ENCODE peak calls at places on chromosomes 13 and 19, in ten cellular contexts. X is A673; W is colonic mucosa; K is COR-L47; T is AG10803; O is GM04504; D is activated CD8-positive, alpha-beta memory T cell treated with anti-CD3 and anti-CD28 coated beads for 48 hours; J is endothelial cell; B is NCI-H1092 treated with DMSO at 0.1 percent for 48 hours; G is cardiac muscle cell. Y is an unnamed sample.

GRCh38 chr19:2974342-2974932 is 2.9 kb upstream of the TLE6 start:
- DNase-seq in X (peak), W (peak), K (no peak), T (no peak), O (no peak), D (no peak), J (no peak), B (no peak), G (no peak), Y (no peak)

GRCh38 chr19:1239796-1240737 is 1.5 kb upstream of the ATP5F1D start:
- DNase-seq in X (peak), W (peak), K (peak), T (peak), O (peak), D (peak), J (peak), B (peak), G (peak), Y (peak)

GRCh38 chr13:51803422-51804294 is at the start of gene DHRS12:
- DNase-seq in X (peak), W (peak), K (peak), T (peak), O (peak), D (peak), J (peak), B (peak), G (peak), Y (peak)

GRCh38 chr13:101026736-101027398 is 352.3 kb upstream of the TMTC4 start:
- DNase-seq in X (no peak), W (no peak), K (no peak), T (no peak), O (no peak), D (no peak), J (no peak), B (no peak), G (no peak), Y (no peak)

GRCh38 chr19:36646746-36647145 is 19.9 kb downstream of the ZNF461 start:
- DNase-seq in X (no peak), W (no peak), K (no peak), T (no peak), O (no peak), D (no peak), J (no peak), B (no peak), G (no peak), Y (no peak)

GRCh38 chr19:1713170-1713569 is 40.1 kb upstream of the ONECUT3 start:
- DNase-seq in X (no peak), W (no peak), K (no peak), T (no peak), O (no peak), D (no peak), J (no peak), B (no peak), G (no peak), Y (no peak)

GRCh38 chr19:8552810-8553209 is 24.4 kb downstream of the MYO1F start:
- DNase-seq in X (peak), W (no peak), K (no peak), T (peak), O (no peak), D (no peak), J (peak), B (no peak), G (no peak), Y (peak)

GRCh38 chr13:23987331-23987730 is 90.0 kb upstream of the C1QTNF9B start:
- DNase-seq in X (no peak), W (no peak), K (no peak), T (peak), O (peak), D (no peak), J (no peak), B (no peak), G (no peak), Y (no peak)

GRCh38 chr13:41562541-41563178 is 105.3 kb downstream of the RGCC start:
- DNase-seq in X (no peak), W (no peak), K (no peak), T (no peak), O (no peak), D (no peak), J (no peak), B (no peak), G (no peak), Y (no peak)

GRCh38 chr19:17794731-17795494 is at the start of gene B3GNT3:
- DNase-seq in X (peak), W (peak), K (peak), T (no peak), O (no peak), D (no peak), J (peak), B (no peak), G (peak), Y (peak)

GRCh38 chr13:32272021-32272695 is 43.0 kb downstream of the ZAR1L start:
- DNase-seq in X (no peak), W (no peak), K (no peak), T (no peak), O (no peak), D (no peak), J (no peak), B (no peak), G (no peak), Y (no peak)

GRCh38 chr13:42071667-42072419 is 23.4 kb downstream of the DGKH start:
- DNase-seq in X (no peak), W (no peak), K (no peak), T (no peak), O (no peak), D (no peak), J (no peak), B (no peak), G (no peak), Y (no peak)

GRCh38 chr19:3760871-3761361 is 576 bp downstream of the APBA3 start:
- DNase-seq in X (no peak), W (peak), K (no peak), T (peak), O (no peak), D (no peak), J (no peak), B (no peak), G (no peak), Y (peak)

GRCh38 chr13:40503966-40504591 is 162.4 kb downstream of the FOXO1 start:
- DNase-seq in X (no peak), W (no peak), K (no peak), T (peak), O (no peak), D (no peak), J (no peak), B (no peak), G (no peak), Y (no peak)

GRCh38 chr13:98998831-98999634 is 21.2 kb upstream of the DOCK9 start:
- DNase-seq in X (no peak), W (no peak), K (no peak), T (peak), O (peak), D (no peak), J (no peak), B (no peak), G (no peak), Y (no peak)